ENCODE peak calls at places on chromosomes 3 and 15, in five cellular contexts. One of them, this sample, is unnamed. For H3K79me2, the result is how much of the 10 kb centered on the place peaks cover.

GRCh38 chr15:92385096-92385495 is 8.6 kb upstream of the ST8SIA2 start:
- DNase-seq in OCI-LY7: no peak
- DNase-seq in H9: no peak
- DNase-seq in neural progenitor cell: no peak
- DNase-seq in hepatocyte: no peak
- DNase-seq in this sample: no peak

GRCh38 chr3:155753038-155753647 is 8.3 kb upstream of the PLCH1 start:
- DNase-seq in H9: no peak
- DNase-seq in hepatocyte: peak
- DNase-seq in neural progenitor cell: peak
- DNase-seq in OCI-LY7: peak
- DNase-seq in this sample: peak

GRCh38 chr3:112350181-112350825 is 17.3 kb downstream of the CD200 start:
- DNase-seq in H9: no peak
- DNase-seq in hepatocyte: no peak
- DNase-seq in neural progenitor cell: no peak
- DNase-seq in OCI-LY7: no peak
- DNase-seq in this sample: no peak

GRCh38 chr3:153667341-153667740 is 453.8 kb upstream of the ARHGEF26 start:
- DNase-seq in neural progenitor cell: no peak
- DNase-seq in H9: no peak
- DNase-seq in OCI-LY7: no peak
- DNase-seq in hepatocyte: peak
- DNase-seq in this sample: peak

GRCh38 chr15:83843511-83843910 is 189.6 kb downstream of the ADAMTSL3 start:
- DNase-seq in hepatocyte: no peak
- DNase-seq in neural progenitor cell: no peak
- DNase-seq in H9: no peak
- DNase-seq in OCI-LY7: no peak
- DNase-seq in this sample: peak

GRCh38 chr3:106734712-106735111 is 642.5 kb upstream of the CCDC54 start:
- DNase-seq in H9: no peak
- DNase-seq in hepatocyte: no peak
- DNase-seq in OCI-LY7: no peak
- DNase-seq in neural progenitor cell: no peak
- DNase-seq in this sample: no peak

GRCh38 chr3:170475091-170475705 is 56.5 kb downstream of the CLDN11 start:
- DNase-seq in hepatocyte: no peak
- DNase-seq in OCI-LY7: no peak
- DNase-seq in neural progenitor cell: no peak
- DNase-seq in H9: no peak
- DNase-seq in this sample: peak

GRCh38 chr3:189260556-189261493 is 89.1 kb downstream of the TPRG1 start:
- DNase-seq in hepatocyte: peak
- DNase-seq in OCI-LY7: no peak
- DNase-seq in H9: no peak
- DNase-seq in neural progenitor cell: no peak
- DNase-seq in this sample: peak

GRCh38 chr3:132637590-132637989 is 22.0 kb downstream of the ACAD11 start:
- DNase-seq in H9: no peak
- DNase-seq in OCI-LY7: no peak
- DNase-seq in neural progenitor cell: no peak
- DNase-seq in hepatocyte: no peak
- DNase-seq in this sample: peak

GRCh38 chr15:44738340-44738984 is 2.1 kb downstream of the TRIM69 start:
- DNase-seq in OCI-LY7: peak
- DNase-seq in neural progenitor cell: peak
- DNase-seq in hepatocyte: peak
- DNase-seq in H9: no peak
- DNase-seq in this sample: peak

GRCh38 chr15:65310431-65311137 is 6.1 kb downstream of the RNU5B-1 start:
- DNase-seq in H9: no peak
- DNase-seq in OCI-LY7: no peak
- DNase-seq in neural progenitor cell: no peak
- DNase-seq in hepatocyte: no peak
- DNase-seq in this sample: no peak

GRCh38 chr15:26453914-26454313 is 319.0 kb downstream of the GABRB3 start:
- DNase-seq in H9: peak
- DNase-seq in hepatocyte: no peak
- DNase-seq in neural progenitor cell: peak
- DNase-seq in OCI-LY7: no peak
- DNase-seq in this sample: no peak

GRCh38 chr3:197880361-197881339 is 69.3 kb upstream of the RPL35A start:
- DNase-seq in OCI-LY7: no peak
- DNase-seq in hepatocyte: no peak
- DNase-seq in neural progenitor cell: peak
- DNase-seq in H9: no peak
- DNase-seq in this sample: no peak

GRCh38 chr15:66578286-66578875 is 12.6 kb upstream of the LCTL start:
- DNase-seq in H9: no peak
- DNase-seq in hepatocyte: no peak
- DNase-seq in neural progenitor cell: no peak
- DNase-seq in OCI-LY7: no peak
- DNase-seq in this sample: peak

GRCh38 chr3:125191256-125191655 is 21.3 kb downstream of the SLC12A8 start:
- DNase-seq in hepatocyte: no peak
- DNase-seq in neural progenitor cell: no peak
- DNase-seq in OCI-LY7: no peak
- DNase-seq in H9: no peak
- DNase-seq in this sample: peak

GRCh38 chr15:60594071-60594470 is 115.1 kb upstream of the ICE2 start:
- DNase-seq in hepatocyte: no peak
- DNase-seq in H9: no peak
- DNase-seq in neural progenitor cell: no peak
- DNase-seq in OCI-LY7: no peak
- DNase-seq in this sample: peak

GRCh38 chr3:56683122-56683817 is at the start of gene TASOR:
- DNase-seq in hepatocyte: peak
- DNase-seq in neural progenitor cell: peak
- DNase-seq in H9: peak
- DNase-seq in OCI-LY7: peak
- DNase-seq in this sample: peak

GRCh38 chr3:188220097-188220788 is 66.3 kb downstream of the LPP start:
- DNase-seq in H9: no peak
- DNase-seq in neural progenitor cell: no peak
- DNase-seq in hepatocyte: no peak
- DNase-seq in OCI-LY7: no peak
- DNase-seq in this sample: peak

GRCh38 chr3:186382217-186382885 is 20.3 kb upstream of the DGKG start:
- DNase-seq in H9: no peak
- DNase-seq in neural progenitor cell: peak
- DNase-seq in hepatocyte: no peak
- DNase-seq in OCI-LY7: no peak
- DNase-seq in this sample: no peak

GRCh38 chr15:65130941-65131340 is 2.7 kb downstream of the PDCD7 start:
- DNase-seq in H9: peak
- DNase-seq in hepatocyte: no peak
- DNase-seq in neural progenitor cell: peak
- DNase-seq in OCI-LY7: peak
- DNase-seq in this sample: no peak

GRCh38 chr3:49024449-49024848 is 2.5 kb downstream of the NDUFAF3 start:
- DNase-seq in OCI-LY7: no peak
- DNase-seq in neural progenitor cell: no peak
- DNase-seq in hepatocyte: no peak
- DNase-seq in H9: no peak
- DNase-seq in this sample: no peak

GRCh38 chr3:49022751-49023171 is 840 bp downstream of the NDUFAF3 start:
- DNase-seq in OCI-LY7: peak
- DNase-seq in neural progenitor cell: no peak
- DNase-seq in hepatocyte: no peak
- DNase-seq in H9: no peak
- DNase-seq in this sample: no peak

GRCh38 chr3:49025005-49025792 is 3.3 kb downstream of the NDUFAF3 start:
- DNase-seq in neural progenitor cell: no peak
- DNase-seq in hepatocyte: no peak
- DNase-seq in H9: no peak
- DNase-seq in OCI-LY7: no peak
- DNase-seq in this sample: no peak

GRCh38 chr3:49021813-49022720 is at the start of gene NDUFAF3:
- DNase-seq in OCI-LY7: peak
- DNase-seq in H9: peak
- DNase-seq in neural progenitor cell: peak
- DNase-seq in hepatocyte: peak
- DNase-seq in this sample: peak

GRCh38 chr3:49023775-49024174 is 1.9 kb downstream of the NDUFAF3 start:
- DNase-seq in hepatocyte: no peak
- DNase-seq in H9: no peak
- DNase-seq in neural progenitor cell: no peak
- DNase-seq in OCI-LY7: no peak
- DNase-seq in this sample: no peak
- H3K79me2 ChIP-seq in hepatocyte: half or more
- H3K79me2 ChIP-seq in H9: under half
- H3K79me2 ChIP-seq in neural progenitor cell: half or more
- H3K79me2 ChIP-seq in OCI-LY7: half or more
- H3K79me2 ChIP-seq in this sample: half or more

GRCh38 chr3:182785142-182785541 is 8.2 kb upstream of the ATP11B start:
- DNase-seq in H9: no peak
- DNase-seq in OCI-LY7: no peak
- DNase-seq in hepatocyte: no peak
- DNase-seq in neural progenitor cell: no peak
- DNase-seq in this sample: no peak
- TF ChIP-seq CTCF in H9: no peak
- TF ChIP-seq CTCF in OCI-LY7: no peak
- TF ChIP-seq CTCF in hepatocyte: no peak
- TF ChIP-seq CTCF in neural progenitor cell: no peak
- TF ChIP-seq CTCF in this sample: no peak

DNA sequence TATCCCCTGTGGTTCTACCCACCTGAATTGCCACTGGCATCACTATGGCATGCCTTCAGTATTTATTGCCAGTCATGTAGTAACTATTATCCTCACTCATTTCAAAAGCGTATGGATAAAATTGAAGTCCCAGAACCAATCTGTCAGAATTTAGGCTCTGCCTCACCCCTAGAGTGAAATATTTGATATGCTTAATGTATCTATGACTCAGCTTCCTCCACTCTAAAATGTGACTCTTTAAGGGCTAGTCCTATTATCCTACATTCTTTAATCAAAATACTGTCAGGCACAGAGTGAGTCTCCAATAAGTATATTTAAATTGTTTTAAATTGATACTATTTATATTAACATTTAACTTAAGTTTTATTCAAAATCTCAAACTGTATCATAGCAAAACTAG is 27.6 kb downstream of the ARPP21 start:
- DNase-seq in neural progenitor cell: no peak
- DNase-seq in hepatocyte: no peak
- DNase-seq in H9: no peak
- DNase-seq in OCI-LY7: no peak
- DNase-seq in this sample: no peak
- H3K79me2 ChIP-seq in neural progenitor cell: under half
- H3K79me2 ChIP-seq in hepatocyte: under half
- H3K79me2 ChIP-seq in H9: under half
- H3K79me2 ChIP-seq in OCI-LY7: under half
- H3K79me2 ChIP-seq in this sample: under half

GRCh38 chr3:67531149-67532101 is 123.0 kb downstream of the SUCLG2 start:
- DNase-seq in hepatocyte: no peak
- DNase-seq in neural progenitor cell: no peak
- DNase-seq in H9: no peak
- DNase-seq in OCI-LY7: no peak
- DNase-seq in this sample: peak

GRCh38 chr3:67526246-67526645 is 128.2 kb downstream of the SUCLG2 start:
- DNase-seq in H9: no peak
- DNase-seq in hepatocyte: no peak
- DNase-seq in OCI-LY7: no peak
- DNase-seq in neural progenitor cell: no peak
- DNase-seq in this sample: peak

GRCh38 chr3:67534594-67534993 is 119.8 kb downstream of the SUCLG2 start:
- DNase-seq in H9: no peak
- DNase-seq in neural progenitor cell: no peak
- DNase-seq in OCI-LY7: no peak
- DNase-seq in hepatocyte: no peak
- DNase-seq in this sample: no peak

GRCh38 chr3:67529915-67530314 is 124.5 kb downstream of the SUCLG2 start:
- DNase-seq in OCI-LY7: no peak
- DNase-seq in H9: no peak
- DNase-seq in hepatocyte: no peak
- DNase-seq in neural progenitor cell: no peak
- DNase-seq in this sample: peak

DNA sequence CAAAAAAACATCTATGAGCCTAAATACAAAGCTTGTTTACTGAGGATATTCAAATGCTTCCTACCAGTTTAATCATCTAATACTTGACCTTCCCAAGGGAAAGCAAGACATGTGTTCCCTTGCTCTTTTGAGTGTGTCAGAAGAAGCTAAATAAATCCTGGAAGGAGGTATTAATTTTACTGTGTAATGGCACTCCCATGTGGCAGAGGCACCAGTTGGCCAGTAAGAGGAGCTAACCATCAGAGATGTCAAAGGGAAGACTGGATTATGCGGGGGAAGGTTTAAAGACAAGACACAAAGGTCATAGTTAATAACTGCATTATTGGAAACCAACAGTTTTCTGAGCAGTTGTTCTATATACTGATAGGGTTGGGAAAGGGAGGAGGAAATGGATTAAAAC is 125.1 kb downstream of the SUCLG2 start:
- DNase-seq in hepatocyte: no peak
- DNase-seq in OCI-LY7: peak
- DNase-seq in H9: no peak
- DNase-seq in neural progenitor cell: no peak
- DNase-seq in this sample: no peak
- TF ChIP-seq CTCF in hepatocyte: no peak
- TF ChIP-seq CTCF in OCI-LY7: peak
- TF ChIP-seq CTCF in H9: no peak
- TF ChIP-seq CTCF in neural progenitor cell: no peak
- TF ChIP-seq CTCF in this sample: no peak

GRCh38 chr15:73941044-73941443 is 14.8 kb downstream of the LOXL1 start:
- DNase-seq in H9: no peak
- DNase-seq in hepatocyte: peak
- DNase-seq in neural progenitor cell: no peak
- DNase-seq in OCI-LY7: no peak
- DNase-seq in this sample: peak
- H3K79me2 ChIP-seq in H9: under half
- H3K79me2 ChIP-seq in hepatocyte: under half
- H3K79me2 ChIP-seq in neural progenitor cell: under half
- H3K79me2 ChIP-seq in OCI-LY7: under half
- H3K79me2 ChIP-seq in this sample: under half

DNA sequence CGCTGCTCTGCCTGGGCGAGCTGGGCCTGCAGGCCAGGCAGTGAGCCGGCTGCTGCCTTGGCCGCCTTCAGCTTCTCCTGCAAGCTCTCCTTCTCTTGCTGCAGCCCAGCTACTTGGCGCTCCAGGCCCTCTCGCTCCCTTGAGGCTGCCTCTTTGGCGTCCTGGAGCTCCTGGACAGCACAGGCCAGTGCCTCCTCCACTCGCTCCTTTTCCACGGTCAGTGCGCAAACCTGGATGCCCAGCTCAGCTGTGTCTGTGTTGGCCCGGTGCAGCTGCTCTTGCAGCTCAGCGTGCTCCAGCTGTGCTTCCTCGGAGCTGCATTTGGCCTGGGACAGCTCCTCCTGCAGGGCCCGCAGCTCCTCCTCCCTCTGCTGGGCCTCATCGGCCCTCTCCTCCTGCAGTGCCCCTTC is 23.1 kb downstream of the CXCR6 start:
- DNase-seq in neural progenitor cell: no peak
- DNase-seq in H9: no peak
- DNase-seq in hepatocyte: no peak
- DNase-seq in OCI-LY7: no peak
- DNase-seq in this sample: no peak
- TF ChIP-seq CTCF in neural progenitor cell: no peak
- TF ChIP-seq CTCF in H9: no peak
- TF ChIP-seq CTCF in hepatocyte: no peak
- TF ChIP-seq CTCF in OCI-LY7: no peak
- TF ChIP-seq CTCF in this sample: no peak

GRCh38 chr3:159884661-159885402 is 103.8 kb upstream of the IL12A start:
- DNase-seq in neural progenitor cell: peak
- DNase-seq in H9: no peak
- DNase-seq in hepatocyte: peak
- DNase-seq in OCI-LY7: peak
- DNase-seq in this sample: no peak
- H3K79me2 ChIP-seq in neural progenitor cell: under half
- H3K79me2 ChIP-seq in H9: under half
- H3K79me2 ChIP-seq in hepatocyte: under half
- H3K79me2 ChIP-seq in OCI-LY7: under half
- H3K79me2 ChIP-seq in this sample: under half

This sample was measured in fibroblast of lung.